ENCODE peak calls at places on chromosome 9, in six cellular contexts. X, O, T, C, R and H are unnamed samples.

GRCh38 chr9:26500471-26500870 is 392.1 kb downstream of the CAAP1 start:
- DNase-seq in X (no peak), O (no peak), T (no peak), C (no peak), R (no peak), H (no peak)

GRCh38 chr9:76987594-76988200 is 31.8 kb upstream of the FOXB2 start:
- DNase-seq in X (peak), O (no peak), T (peak), C (peak), R (no peak), H (no peak)

GRCh38 chr9:134396258-134396742 is 70.0 kb downstream of the RXRA start:
- DNase-seq in X (no peak), O (no peak), T (no peak), C (no peak), R (no peak), H (peak)

GRCh38 chr9:72575673-72576072 is 54.3 kb downstream of the TMC1 start:
- DNase-seq in X (no peak), O (no peak), T (no peak), C (no peak), R (no peak), H (no peak)

GRCh38 chr9:136412912-136413420 is 2.5 kb downstream of the PMPCA start:
- DNase-seq in X (no peak), O (no peak), T (peak), C (no peak), R (no peak), H (no peak)

GRCh38 chr9:125648294-125648693 is 58.7 kb downstream of the MAPKAP1 start:
- DNase-seq in X (no peak), O (no peak), T (no peak), C (no peak), R (no peak), H (no peak)

GRCh38 chr9:136575626-136576268 is 29.9 kb upstream of the NOTCH1 start:
- DNase-seq in X (no peak), O (no peak), T (no peak), C (no peak), R (no peak), H (no peak)

GRCh38 chr9:121281614-121282291 is 13.8 kb downstream of the GSN start:
- DNase-seq in X (no peak), O (no peak), T (peak), C (peak), R (peak), H (no peak)

GRCh38 chr9:92234503-92234902 is 59.0 kb downstream of the IARS1 start:
- DNase-seq in X (no peak), O (no peak), T (no peak), C (no peak), R (no peak), H (no peak)

GRCh38 chr9:98181746-98182068 is 10.7 kb downstream of the CORO2A start:
- DNase-seq in X (no peak), O (no peak), T (no peak), C (no peak), R (no peak), H (no peak)

GRCh38 chr9:104748359-104749031 is 1.0 kb downstream of the NIPSNAP3A start:
- DNase-seq in X (no peak), O (no peak), T (peak), C (peak), R (no peak), H (no peak)

GRCh38 chr9:87554177-87554940 is 56.7 kb downstream of the DAPK1 start:
- DNase-seq in X (no peak), O (no peak), T (no peak), C (no peak), R (no peak), H (no peak)

GRCh38 chr9:120935383-120935857 is 8.8 kb upstream of the TRAF1 start:
- DNase-seq in X (peak), O (no peak), T (peak), C (peak), R (peak), H (no peak)

GRCh38 chr9:1296331-1296730 is 246.2 kb downstream of the DMRT2 start:
- DNase-seq in X (no peak), O (no peak), T (no peak), C (no peak), R (no peak), H (no peak)

GRCh38 chr9:5288591-5288990 is 15.9 kb downstream of the RLN2 start:
- DNase-seq in X (no peak), O (no peak), T (peak), C (peak), R (no peak), H (no peak)

GRCh38 chr9:117448066-117448465 is 33.2 kb upstream of the ASTN2 start:
- DNase-seq in X (no peak), O (no peak), T (no peak), C (no peak), R (no peak), H (no peak)

GRCh38 chr9:27279611-27280010 is 17.3 kb downstream of the EQTN start:
- DNase-seq in X (no peak), O (no peak), T (no peak), C (no peak), R (no peak), H (no peak)

GRCh38 chr9:109452761-109453160 is 45.3 kb downstream of the PTPN3 start:
- DNase-seq in X (no peak), O (no peak), T (peak), C (peak), R (peak), H (no peak)

GRCh38 chr9:91992636-91993035 is 42.6 kb upstream of the ROR2 start:
- DNase-seq in X (peak), O (no peak), T (peak), C (peak), R (no peak), H (no peak)

GRCh38 chr9:136050706-136051567 is 44.2 kb downstream of the NACC2 start:
- DNase-seq in X (no peak), O (no peak), T (no peak), C (peak), R (no peak), H (no peak)

GRCh38 chr9:111598730-111599091 is 736 bp downstream of the PTGR1 start:
- DNase-seq in X (no peak), O (no peak), T (peak), C (peak), R (peak), H (peak)

GRCh38 chr9:17219261-17219660 is 84.4 kb downstream of the CNTLN start:
- DNase-seq in X (no peak), O (no peak), T (peak), C (peak), R (no peak), H (no peak)
- TF ChIP-seq CTCF in X (peak), O (no peak), T (peak), C (peak), R (no peak), H (no peak)

GRCh38 chr9:132651259-132651658 is 18.5 kb downstream of the DDX31 start:
- DNase-seq in X (peak), O (no peak), T (peak), C (peak), R (no peak), H (no peak)
- TF ChIP-seq CTCF in X (peak), O (peak), T (peak), C (peak), R (peak), H (no peak)

DNA sequence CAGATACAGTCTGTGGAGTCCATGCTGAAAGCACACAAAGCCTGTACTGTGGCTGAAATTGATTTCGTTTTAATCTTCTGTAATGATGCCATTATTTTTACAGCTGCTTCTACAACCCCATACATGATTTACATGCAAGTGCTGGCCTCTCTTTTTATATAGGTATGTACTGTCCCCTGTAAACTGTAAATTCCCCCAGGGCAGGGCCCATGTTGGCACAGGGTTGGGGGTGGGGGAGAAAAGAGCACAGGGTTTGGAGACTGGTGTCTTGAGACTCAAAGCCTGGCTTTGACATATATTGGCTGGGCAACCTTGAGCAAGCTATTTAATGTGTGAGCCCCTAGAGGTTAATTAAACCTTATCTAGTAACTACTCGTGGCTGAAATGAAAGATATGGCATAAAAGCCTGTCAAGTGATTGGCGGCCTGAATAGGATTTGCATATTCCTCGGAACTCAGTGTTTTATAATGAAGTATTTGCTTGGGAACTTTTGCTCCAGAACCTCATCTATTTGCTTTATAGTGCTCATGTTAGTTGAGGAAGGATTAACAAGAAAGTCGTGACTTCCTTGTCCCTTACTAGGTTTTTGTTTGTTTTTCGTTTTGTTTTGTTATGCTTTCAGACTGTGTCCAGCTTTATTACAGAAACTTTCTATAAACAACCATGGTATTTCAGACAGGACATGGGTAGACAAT is 34.0 kb downstream of the KLF4 start:
- DNase-seq in X (no peak), O (no peak), T (no peak), C (no peak), R (no peak), H (no peak)
- TF ChIP-seq CTCF in X (no peak), O (no peak), T (no peak), C (no peak), R (no peak), H (no peak)

GRCh38 chr9:34211395-34211794 is 32.6 kb downstream of the UBAP1 start:
- DNase-seq in X (no peak), O (no peak), T (no peak), C (no peak), R (no peak), H (no peak)
- TF ChIP-seq CTCF in X (no peak), O (no peak), T (no peak), C (no peak), R (no peak), H (no peak)

DNA sequence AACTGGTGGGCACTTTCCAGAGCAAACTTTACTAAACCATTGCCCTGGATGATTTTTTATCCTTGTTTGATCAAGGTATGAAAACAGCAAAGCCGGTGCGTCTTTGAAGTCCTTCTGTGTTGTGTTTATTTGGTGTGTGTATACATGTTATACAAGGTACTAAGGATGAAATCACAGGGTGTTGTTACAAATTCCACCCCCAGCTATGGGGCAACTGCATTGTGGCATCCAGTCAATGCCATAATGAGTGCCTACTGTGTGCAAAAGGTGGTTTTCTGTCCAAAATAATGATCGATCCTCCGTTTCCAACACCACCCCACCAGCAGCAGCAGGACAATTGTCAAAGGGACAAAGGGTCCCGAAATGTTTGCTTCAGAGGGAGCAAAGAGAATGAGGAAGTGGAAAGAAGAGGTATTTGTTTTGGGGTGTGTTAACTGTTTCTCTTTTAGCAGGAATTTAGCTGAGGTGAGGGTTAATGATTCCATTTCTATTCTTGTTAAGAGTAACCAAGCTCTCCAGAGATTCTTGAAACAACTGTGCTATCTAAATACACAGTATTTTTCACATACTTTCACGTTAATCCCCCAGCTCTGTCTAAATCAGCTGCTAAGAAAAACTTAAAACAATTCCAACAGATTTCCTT is 568.7 kb upstream of the KLF4 start:
- DNase-seq in X (no peak), O (no peak), T (no peak), C (no peak), R (no peak), H (no peak)
- TF ChIP-seq CTCF in X (no peak), O (no peak), T (no peak), C (no peak), R (no peak), H (no peak)